ENCODE peak calls at places on chromosomes 16 and 17, in six cellular contexts. C, D, E, T, S and P are unnamed samples.

GRCh38 chr17:8835106-8835505 is 32.4 kb downstream of the PIK3R6 start:
- DNase-seq in C (no peak), T (no peak), S (no peak), D (no peak), E (no peak), P (no peak)

GRCh38 chr16:57277586-57277985 is 6.9 kb downstream of the PLLP start:
- DNase-seq in S (peak; percentile 48), E (no peak), T (no peak), D (peak; percentile 80), C (no peak), P (no peak)

GRCh38 chr16:17368511-17368910 is 102.2 kb downstream of the XYLT1 start:
- DNase-seq in S (no peak), D (no peak), T (no peak), E (no peak), C (no peak), P (no peak)

GRCh38 chr16:17275989-17276530 is 194.7 kb downstream of the XYLT1 start:
- DNase-seq in E (no peak), D (no peak), T (no peak), S (no peak), C (no peak), P (no peak)

GRCh38 chr16:2835638-2836493 is 5.8 kb downstream of the ZG16B start:
- DNase-seq in C (no peak), S (peak; percentile 70), T (peak; percentile 19), D (peak; percentile 94), E (peak; percentile 84), P (peak; percentile 73)

GRCh38 chr17:199806-200603 is 18.6 kb upstream of the DOC2B start:
- DNase-seq in S (no peak), E (no peak), D (no peak), C (peak; percentile 41), T (peak; percentile 59), P (no peak)

GRCh38 chr16:85673529-85674417 is 15.0 kb downstream of the GINS2 start:
- DNase-seq in T (peak; percentile 70), C (peak; percentile 91), S (no peak), E (peak; percentile 89), D (no peak), P (peak; percentile 82)

GRCh38 chr17:8080799-8081219 is 6.7 kb downstream of the ALOX12B start:
- DNase-seq in T (no peak), D (no peak), S (peak; percentile 41), E (no peak), C (no peak), P (no peak)

GRCh38 chr16:67542464-67542863 is 13.8 kb downstream of the RIPOR1 start:
- DNase-seq in T (peak; percentile 40), S (peak; percentile 38), D (peak; percentile 87), C (no peak), E (peak; percentile 40), P (no peak)

GRCh38 chr16:9297437-9298113 is 206.1 kb downstream of the HAPSTR1 start:
- DNase-seq in D (no peak), T (peak; percentile 9), C (peak; percentile 49), E (peak; percentile 28), S (no peak), P (no peak)

DNA sequence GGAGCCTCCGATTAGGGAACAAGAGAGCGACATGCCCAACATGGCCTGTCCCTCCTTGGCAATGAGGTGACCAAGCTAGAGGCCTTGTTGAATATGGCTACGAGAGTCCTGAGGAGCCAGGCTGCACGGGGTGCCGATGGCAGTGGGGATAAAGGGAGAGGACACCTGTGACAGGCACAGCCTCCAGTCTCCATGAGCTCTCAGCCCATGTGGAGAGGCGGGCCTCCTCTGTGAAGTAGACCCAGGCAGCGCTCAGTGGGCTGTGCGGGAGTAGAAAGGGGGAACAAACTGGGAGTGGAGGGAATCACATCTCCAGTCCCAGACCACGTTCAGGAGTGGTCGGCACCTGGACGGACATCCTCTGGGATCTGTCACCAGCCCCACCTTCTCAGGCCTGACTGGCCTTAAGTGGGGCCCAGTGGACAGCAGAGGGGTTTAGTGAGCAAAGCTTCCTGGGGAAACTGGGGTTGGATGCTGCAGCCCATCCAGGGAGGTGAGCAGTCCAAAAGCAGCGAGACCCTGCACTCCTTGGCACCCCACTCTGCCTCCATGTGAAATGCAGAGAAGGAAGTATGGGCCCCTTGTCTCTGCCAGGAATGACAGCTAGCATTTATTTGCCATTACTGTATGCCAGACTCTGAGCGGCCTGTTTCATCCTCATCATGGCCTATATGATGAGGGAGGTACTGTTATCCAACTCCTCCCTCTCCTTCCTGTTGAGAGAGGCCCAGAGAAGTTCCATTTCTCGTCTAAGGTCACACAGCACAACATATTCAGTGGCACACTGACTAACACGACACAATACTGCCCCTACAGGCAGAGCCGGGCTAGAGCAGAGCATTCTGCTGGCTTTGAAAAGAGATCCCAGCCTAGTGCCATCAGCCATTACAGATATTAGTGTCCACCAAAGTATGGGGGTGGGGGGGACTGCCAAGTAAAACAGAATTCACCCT is 4.5 kb upstream of the TMEM92 start:
- DNase-seq in D (peak; percentile 89), T (peak; percentile 65), E (peak; percentile 76), C (peak; percentile 63), S (peak; percentile 80), P (peak; percentile 63)
- H3K4me3 ChIP-seq in D (no peak overlapping the region), T (no peak overlapping the region), E (no peak overlapping the region), C (no peak overlapping the region), S (no peak overlapping the region), P (no peak overlapping the region)

GRCh38 chr17:77848257-77848656 is 110.2 kb upstream of the TNRC6C start:
- DNase-seq in E (no peak), D (no peak), T (no peak), S (no peak), C (no peak), P (no peak)
- H3K4me1 ChIP-seq in E (no peaks in the 10 kb centered on the region), D (peaks cover 6% of the 10 kb centered on the region), T (no peaks in the 10 kb centered on the region), S (no peaks in the 10 kb centered on the region), C (no peaks in the 10 kb centered on the region), P (no peaks in the 10 kb centered on the region)

GRCh38 chr17:82687375-82687861 is 11.1 kb downstream of the RAB40B start:
- DNase-seq in T (no peak), E (peak; percentile 46), D (no peak), S (no peak), C (no peak), P (peak; percentile 82)
- H3K4me3 ChIP-seq in T (no peak overlapping the region), E (no peak overlapping the region), D (no peak overlapping the region), S (no peak overlapping the region), C (no peak overlapping the region), P (no peak overlapping the region)

GRCh38 chr17:82520041-82520910 is 744 bp downstream of the FOXK2 start:
- DNase-seq in S (peak; percentile 39), D (no peak), C (no peak), T (peak; percentile 20), E (no peak), P (no peak)

GRCh38 chr17:82518826-82519810 is at the start of gene FOXK2:
- DNase-seq in E (peak; percentile 95), D (peak; percentile 96), S (peak; percentile 92), T (peak; percentile 91), C (peak; percentile 92), P (peak; percentile 94)

GRCh38 chr17:82517230-82517865 is 2.2 kb upstream of the FOXK2 start:
- DNase-seq in C (no peak), E (peak; percentile 49), T (no peak), D (no peak), S (no peak), P (no peak)
- H3K4me1 ChIP-seq in C (peaks cover 16% of the 10 kb centered on the region), E (peaks cover 5% of the 10 kb centered on the region), T (no peaks in the 10 kb centered on the region), D (peaks cover 24% of the 10 kb centered on the region), S (no peaks in the 10 kb centered on the region), P (no peaks in the 10 kb centered on the region)

GRCh38 chr16:11104168-11105037 is 151.6 kb downstream of the SOCS1 start:
- DNase-seq in C (no peak), D (no peak), S (no peak), T (no peak), E (no peak), P (no peak)
- H3K4me3 ChIP-seq in C (no peak overlapping the region), D (no peak overlapping the region), S (no peak overlapping the region), T (no peak overlapping the region), E (no peak overlapping the region), P (no peak overlapping the region)

GRCh38 chr16:19046062-19046461 is 21.4 kb upstream of the COQ7 start:
- DNase-seq in C (no peak), T (no peak), S (no peak), D (no peak), E (no peak), P (no peak)
- H3K4me1 ChIP-seq in C (no peaks in the 10 kb centered on the region), T (no peaks in the 10 kb centered on the region), S (no peaks in the 10 kb centered on the region), D (no peaks in the 10 kb centered on the region), E (no peaks in the 10 kb centered on the region), P (no peaks in the 10 kb centered on the region)

GRCh38 chr17:5123343-5124124 is 7.7 kb downstream of the USP6 start:
- DNase-seq in D (peak; percentile 25), E (peak; percentile 20), S (peak; percentile 11), C (no peak), T (peak; percentile 3), P (no peak)
- H3K4me3 ChIP-seq in D (no peak overlapping the region), E (peak overlapping the region; percentile 46), S (peak overlapping the region; percentile 42), C (no peak overlapping the region), T (no peak overlapping the region), P (no peak overlapping the region)